ENCODE peak calls at places on chromosomes 5 and 9, in five cellular contexts. F is osteocyte, Q is fibroblast of villous mesenchyme, V is AG10803, J is lower leg skin. G is an unnamed sample.
A peak's percentile ranks its signal among the peaks of the same experiment; 100 is the strongest.

GRCh38 chr9:82764270-82764669 is 298.7 kb downstream of the RASEF start:
- DNase-seq in F (no peak), Q (no peak), V (no peak), J (no peak), G (no peak)

GRCh38 chr5:35857004-35857345 is 284 bp downstream of the IL7R start:
- DNase-seq in F (no peak), Q (no peak), V (peak; percentile 45), J (no peak), G (no peak)

GRCh38 chr9:111866976-111867375 is 29.6 kb upstream of the UGCG start:
- DNase-seq in F (no peak), Q (peak; percentile 69), V (peak; percentile 70), J (no peak), G (peak; percentile 92)

GRCh38 chr5:120874463-120874862 is 410.4 kb downstream of the PRR16 start:
- DNase-seq in F (no peak), Q (no peak), V (no peak), J (no peak), G (no peak)

GRCh38 chr9:92633879-92634278 is 36.1 kb downstream of the IPPK start:
- DNase-seq in F (peak; percentile 62), Q (no peak), V (no peak), J (peak; percentile 80), G (no peak)

GRCh38 chr9:120394058-120394669 is 185.8 kb downstream of the CDK5RAP2 start:
- DNase-seq in F (no peak), Q (peak; percentile 95), V (peak; percentile 94), J (peak; percentile 8), G (peak; percentile 93)

GRCh38 chr5:16791036-16791705 is 144.9 kb downstream of the MYO10 start:
- DNase-seq in F (no peak), Q (peak; percentile 82), V (peak; percentile 62), J (no peak), G (peak; percentile 82)

GRCh38 chr5:178207183-178207916 is 3.0 kb downstream of the HNRNPAB start:
- DNase-seq in F (no peak), Q (peak; percentile 43), V (peak; percentile 42), J (no peak), G (peak; percentile 86)

GRCh38 chr5:27962201-27962600 is 923.8 kb upstream of the CDH9 start:
- DNase-seq in F (no peak), Q (no peak), V (no peak), J (no peak), G (peak; percentile 50)

GRCh38 chr5:151072234-151073025 is 8.4 kb downstream of the TNIP1 start:
- DNase-seq in F (no peak), Q (peak; percentile 46), V (peak; percentile 79), J (no peak), G (peak; percentile 78)

GRCh38 chr9:135737840-135738521 is 36.0 kb downstream of the KCNT1 start:
- DNase-seq in F (no peak), Q (no peak), V (no peak), J (no peak), G (no peak)

GRCh38 chr5:154486427-154486866 is 8.4 kb upstream of the HAND1 start:
- DNase-seq in F (no peak), Q (no peak), V (no peak), J (peak; percentile 56), G (no peak)

GRCh38 chr5:147169399-147169798 is 65.4 kb upstream of the STK32A start:
- DNase-seq in F (no peak), Q (peak; percentile 7), V (peak; percentile 58), J (no peak), G (peak; percentile 51)

GRCh38 chr5:151720195-151720594 is 33.5 kb upstream of the SPARC start:
- DNase-seq in F (no peak), Q (no peak), V (no peak), J (no peak), G (no peak)

GRCh38 chr5:4802044-4802443 is 338.1 kb upstream of the ADAMTS16 start:
- DNase-seq in F (no peak), Q (no peak), V (peak; percentile 3), J (no peak), G (peak; percentile 5)
- TF ChIP-seq CTCF in F (no peak), Q (no peak), V (no peak), J (no peak), G (no peak)

DNA sequence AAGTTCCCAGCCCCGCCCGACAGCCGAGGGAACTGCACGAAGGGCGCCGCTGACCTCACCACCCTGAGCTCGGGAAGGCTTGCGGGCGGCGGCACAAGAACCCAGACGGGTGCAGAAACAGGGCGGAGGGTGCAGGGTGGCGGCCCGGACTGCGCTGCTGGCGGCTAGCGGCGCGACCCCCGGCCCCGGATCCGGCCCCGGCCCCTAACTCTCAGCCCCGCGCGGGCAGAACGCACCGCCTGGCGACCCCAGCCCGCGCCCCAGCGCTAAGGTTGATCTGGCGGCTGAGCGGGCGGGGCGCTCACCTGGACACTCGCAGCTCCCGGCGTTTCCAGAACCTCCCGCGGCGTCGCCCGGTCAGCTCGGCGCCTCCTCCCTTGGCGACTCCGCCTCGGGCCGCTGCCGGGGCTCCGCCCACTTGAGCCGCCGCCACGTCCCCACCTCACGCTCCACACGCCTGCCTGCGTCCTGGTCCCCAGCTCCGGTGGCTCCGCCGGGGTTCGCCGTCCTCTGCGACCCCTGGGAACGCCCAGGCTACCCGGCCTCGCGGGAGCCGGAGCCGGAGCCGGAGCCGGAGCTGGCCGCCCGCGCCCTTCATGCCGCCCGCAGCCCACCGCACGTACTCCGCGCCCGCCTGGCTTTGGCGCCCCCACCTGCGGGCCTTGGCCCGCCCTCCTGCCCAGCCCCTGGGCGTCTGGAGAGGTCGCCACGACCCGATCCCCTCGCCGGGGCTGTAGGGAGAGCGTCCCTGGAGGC is at the start of gene P4HA2:
- DNase-seq in F (peak; percentile 91), Q (peak; percentile 80), V (peak; percentile 73), J (peak; percentile 96), G (peak; percentile 71)
- TF ChIP-seq CTCF in F (no peak), Q (no peak), V (peak; percentile 7), J (no peak), G (no peak)

DNA sequence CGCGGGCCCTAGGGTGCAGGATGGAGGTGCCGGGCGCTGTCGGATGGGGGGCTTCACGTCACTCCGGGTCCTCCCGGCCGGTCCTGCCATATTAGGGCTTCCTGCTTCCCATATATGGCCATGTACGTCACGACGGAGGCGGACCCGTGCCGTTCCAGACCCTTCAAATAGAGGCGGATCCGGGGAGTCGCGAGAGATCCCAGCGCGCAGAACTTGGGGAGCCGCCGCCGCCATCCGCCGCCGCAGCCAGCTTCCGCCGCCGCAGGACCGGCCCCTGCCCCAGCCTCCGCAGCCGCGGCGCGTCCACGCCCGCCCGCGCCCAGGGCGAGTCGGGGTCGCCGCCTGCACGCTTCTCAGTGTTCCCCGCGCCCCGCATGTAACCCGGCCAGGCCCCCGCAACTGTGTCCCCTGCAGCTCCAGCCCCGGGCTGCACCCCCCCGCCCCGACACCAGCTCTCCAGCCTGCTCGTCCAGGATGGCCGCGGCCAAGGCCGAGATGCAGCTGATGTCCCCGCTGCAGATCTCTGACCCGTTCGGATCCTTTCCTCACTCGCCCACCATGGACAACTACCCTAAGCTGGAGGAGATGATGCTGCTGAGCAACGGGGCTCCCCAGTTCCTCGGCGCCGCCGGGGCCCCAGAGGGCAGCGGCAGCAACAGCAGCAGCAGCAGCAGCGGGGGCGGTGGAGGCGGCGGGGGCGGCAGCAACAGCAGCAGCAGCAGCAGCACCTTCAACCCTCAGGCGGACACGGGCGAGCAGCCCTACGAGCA is at the start of gene EGR1:
- DNase-seq in F (peak; percentile 99), Q (peak; percentile 97), V (peak; percentile 93), J (peak; percentile 99), G (peak; percentile 97)
- TF ChIP-seq CTCF in F (no peak), Q (no peak), V (peak; percentile 12), J (no peak), G (no peak)

DNA sequence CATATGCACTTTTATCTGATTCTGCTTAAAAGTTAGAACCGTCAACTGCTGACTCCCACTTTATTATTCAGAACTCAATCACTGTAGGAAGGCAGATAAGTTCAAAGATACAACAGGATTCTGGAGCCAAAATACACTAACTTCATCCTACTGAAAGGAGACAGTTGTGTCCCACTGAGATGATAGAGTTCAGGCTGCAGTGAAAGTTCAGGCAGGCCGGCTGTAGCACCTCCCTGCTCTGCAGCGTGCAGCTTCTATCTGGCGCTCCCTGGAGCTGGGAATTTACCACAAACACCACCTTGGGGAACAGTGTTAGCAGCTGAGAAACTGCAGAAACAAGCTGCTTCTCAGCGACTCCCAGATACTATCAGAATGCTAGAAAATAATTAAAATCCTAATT is 52.5 kb upstream of the CNTLN start:
- DNase-seq in F (no peak), Q (peak; percentile 43), V (peak; percentile 8), J (no peak), G (peak; percentile 86)
- TF ChIP-seq CTCF in F (peak; percentile 32), Q (no peak), V (peak; percentile 24), J (no peak), G (peak; percentile 55)

GRCh38 chr5:171405615-171406014 is 13.8 kb upstream of the FGF18 start:
- DNase-seq in F (no peak), Q (peak; percentile 30), V (peak; percentile 42), J (no peak), G (peak; percentile 56)
- TF ChIP-seq CTCF in F (peak; percentile 53), Q (peak; percentile 54), V (peak; percentile 60), J (no peak), G (peak; percentile 53)

G was measured in choroid plexus epithelial cell.